ENCODE peak calls at places on chromosomes 13 and 19, in five cellular contexts. One of them, this sample, is unnamed. For H3K4me1, the result is how much of the 10 kb centered on the place peaks cover.

GRCh38 chr19:3276341-3276799 is 51.9 kb downstream of the CELF5 start:
- DNase-seq in breast epithelium: no peak
- DNase-seq in heart right ventricle: no peak
- DNase-seq in CD8-positive, alpha-beta T cell: peak
- DNase-seq in PC-9: peak
- DNase-seq in this sample: peak

GRCh38 chr13:113962386-113962785 is 11.5 kb downstream of the C13orf46 start:
- DNase-seq in breast epithelium: no peak
- DNase-seq in heart right ventricle: peak
- DNase-seq in CD8-positive, alpha-beta T cell: no peak
- DNase-seq in PC-9: no peak
- DNase-seq in this sample: peak

GRCh38 chr19:13269348-13269747 is 119.1 kb downstream of the IER2 start:
- DNase-seq in breast epithelium: no peak
- DNase-seq in heart right ventricle: no peak
- DNase-seq in CD8-positive, alpha-beta T cell: no peak
- DNase-seq in PC-9: no peak
- DNase-seq in this sample: no peak

GRCh38 chr19:49135686-49136085 is 16.3 kb downstream of the PPFIA3 start:
- DNase-seq in breast epithelium: no peak
- DNase-seq in heart right ventricle: no peak
- DNase-seq in CD8-positive, alpha-beta T cell: no peak
- DNase-seq in PC-9: peak
- DNase-seq in this sample: no peak

GRCh38 chr13:48636550-48636949 is 17.2 kb upstream of the CYSLTR2 start:
- DNase-seq in breast epithelium: no peak
- DNase-seq in heart right ventricle: no peak
- DNase-seq in CD8-positive, alpha-beta T cell: no peak
- DNase-seq in PC-9: no peak
- DNase-seq in this sample: no peak

GRCh38 chr13:35976126-35976525 is 155.1 kb downstream of the DCLK1 start:
- DNase-seq in breast epithelium: no peak
- DNase-seq in heart right ventricle: no peak
- DNase-seq in CD8-positive, alpha-beta T cell: no peak
- DNase-seq in PC-9: no peak
- DNase-seq in this sample: no peak

GRCh38 chr19:18939922-18940775 is 868 bp downstream of the HOMER3 start:
- DNase-seq in breast epithelium: peak
- DNase-seq in heart right ventricle: peak
- DNase-seq in CD8-positive, alpha-beta T cell: no peak
- DNase-seq in PC-9: no peak
- DNase-seq in this sample: no peak

GRCh38 chr13:60146491-60146890 is 17.2 kb downstream of the DIAPH3 start:
- DNase-seq in breast epithelium: no peak
- DNase-seq in heart right ventricle: no peak
- DNase-seq in CD8-positive, alpha-beta T cell: no peak
- DNase-seq in PC-9: no peak
- DNase-seq in this sample: no peak

GRCh38 chr13:25046985-25047660 is 48.8 kb upstream of the PABPC3 start:
- DNase-seq in breast epithelium: no peak
- DNase-seq in heart right ventricle: no peak
- DNase-seq in CD8-positive, alpha-beta T cell: no peak
- DNase-seq in PC-9: no peak
- DNase-seq in this sample: no peak

GRCh38 chr13:73142091-73142490 is 83.3 kb downstream of the KLF5 start:
- DNase-seq in breast epithelium: no peak
- DNase-seq in heart right ventricle: no peak
- DNase-seq in CD8-positive, alpha-beta T cell: no peak
- DNase-seq in PC-9: no peak
- DNase-seq in this sample: no peak

GRCh38 chr13:46124531-46124966 is 19.7 kb upstream of the CPB2 start:
- DNase-seq in breast epithelium: no peak
- DNase-seq in heart right ventricle: no peak
- DNase-seq in CD8-positive, alpha-beta T cell: no peak
- DNase-seq in PC-9: no peak
- DNase-seq in this sample: peak

GRCh38 chr13:39254606-39255005 is 216.3 kb downstream of the NHLRC3 start:
- DNase-seq in breast epithelium: no peak
- DNase-seq in heart right ventricle: no peak
- DNase-seq in CD8-positive, alpha-beta T cell: no peak
- DNase-seq in PC-9: no peak
- DNase-seq in this sample: no peak

GRCh38 chr13:64074989-64075474 is 2659.4 kb upstream of the PCDH20 start:
- DNase-seq in breast epithelium: no peak
- DNase-seq in heart right ventricle: no peak
- DNase-seq in CD8-positive, alpha-beta T cell: no peak
- DNase-seq in PC-9: peak
- DNase-seq in this sample: no peak

GRCh38 chr13:42405665-42406390 is 133.9 kb downstream of the AKAP11 start:
- DNase-seq in breast epithelium: no peak
- DNase-seq in heart right ventricle: no peak
- DNase-seq in CD8-positive, alpha-beta T cell: no peak
- DNase-seq in PC-9: no peak
- DNase-seq in this sample: no peak

GRCh38 chr13:89375839-89376238 is 1704.7 kb downstream of the SLITRK5 start:
- DNase-seq in breast epithelium: no peak
- DNase-seq in heart right ventricle: no peak
- DNase-seq in CD8-positive, alpha-beta T cell: no peak
- DNase-seq in PC-9: no peak
- DNase-seq in this sample: no peak

GRCh38 chr13:39039033-39039432 is 777 bp downstream of the NHLRC3 start:
- DNase-seq in breast epithelium: no peak
- DNase-seq in heart right ventricle: no peak
- DNase-seq in CD8-positive, alpha-beta T cell: no peak
- DNase-seq in PC-9: no peak
- DNase-seq in this sample: no peak

GRCh38 chr19:58356971-58357797 is 3.9 kb upstream of the A1BG start:
- DNase-seq in breast epithelium: no peak
- DNase-seq in heart right ventricle: no peak
- DNase-seq in CD8-positive, alpha-beta T cell: no peak
- DNase-seq in PC-9: no peak
- DNase-seq in this sample: peak

GRCh38 chr13:113941571-113942191 is 32.2 kb downstream of the C13orf46 start:
- DNase-seq in breast epithelium: no peak
- DNase-seq in heart right ventricle: no peak
- DNase-seq in CD8-positive, alpha-beta T cell: no peak
- DNase-seq in PC-9: peak
- DNase-seq in this sample: no peak

GRCh38 chr19:5562280-5562679 is 5.5 kb downstream of the TINCR start:
- DNase-seq in breast epithelium: no peak
- DNase-seq in heart right ventricle: no peak
- DNase-seq in CD8-positive, alpha-beta T cell: no peak
- DNase-seq in PC-9: no peak
- DNase-seq in this sample: no peak

GRCh38 chr13:111383591-111384440 is 63.4 kb downstream of the TEX29 start:
- DNase-seq in breast epithelium: no peak
- DNase-seq in heart right ventricle: no peak
- DNase-seq in CD8-positive, alpha-beta T cell: no peak
- DNase-seq in PC-9: no peak
- DNase-seq in this sample: no peak

GRCh38 chr13:27953671-27954405 is 15.3 kb downstream of the CDX2 start:
- DNase-seq in breast epithelium: no peak
- DNase-seq in heart right ventricle: peak
- DNase-seq in CD8-positive, alpha-beta T cell: peak
- DNase-seq in PC-9: no peak
- DNase-seq in this sample: peak

GRCh38 chr13:30792257-30793000 is 57.1 kb downstream of the ALOX5AP start:
- DNase-seq in breast epithelium: peak
- DNase-seq in heart right ventricle: peak
- DNase-seq in CD8-positive, alpha-beta T cell: no peak
- DNase-seq in PC-9: peak
- DNase-seq in this sample: peak

GRCh38 chr13:50129923-50130685 is 114.9 kb downstream of the KCNRG start:
- DNase-seq in breast epithelium: no peak
- DNase-seq in heart right ventricle: peak
- DNase-seq in CD8-positive, alpha-beta T cell: no peak
- DNase-seq in PC-9: no peak
- DNase-seq in this sample: peak

GRCh38 chr19:44903602-44904425 is 1.8 kb upstream of the APOE start:
- DNase-seq in breast epithelium: peak
- DNase-seq in heart right ventricle: peak
- DNase-seq in CD8-positive, alpha-beta T cell: peak
- DNase-seq in PC-9: peak
- DNase-seq in this sample: peak

GRCh38 chr19:28710278-28710677 is 502.7 kb downstream of the UQCRFS1 start:
- DNase-seq in breast epithelium: no peak
- DNase-seq in heart right ventricle: no peak
- DNase-seq in CD8-positive, alpha-beta T cell: no peak
- DNase-seq in PC-9: peak
- DNase-seq in this sample: no peak

GRCh38 chr19:19737559-19738332 is 4.8 kb upstream of the ZNF14 start:
- DNase-seq in breast epithelium: no peak
- DNase-seq in heart right ventricle: no peak
- DNase-seq in CD8-positive, alpha-beta T cell: no peak
- DNase-seq in PC-9: no peak
- DNase-seq in this sample: no peak

GRCh38 chr13:88345171-88345847 is 674.1 kb downstream of the SLITRK5 start:
- DNase-seq in breast epithelium: no peak
- DNase-seq in heart right ventricle: no peak
- DNase-seq in CD8-positive, alpha-beta T cell: no peak
- DNase-seq in PC-9: no peak
- DNase-seq in this sample: no peak

GRCh38 chr19:53103141-53103902 is at the start of gene ZNF160:
- DNase-seq in breast epithelium: peak
- DNase-seq in heart right ventricle: peak
- DNase-seq in CD8-positive, alpha-beta T cell: peak
- DNase-seq in PC-9: peak
- DNase-seq in this sample: peak

DNA sequence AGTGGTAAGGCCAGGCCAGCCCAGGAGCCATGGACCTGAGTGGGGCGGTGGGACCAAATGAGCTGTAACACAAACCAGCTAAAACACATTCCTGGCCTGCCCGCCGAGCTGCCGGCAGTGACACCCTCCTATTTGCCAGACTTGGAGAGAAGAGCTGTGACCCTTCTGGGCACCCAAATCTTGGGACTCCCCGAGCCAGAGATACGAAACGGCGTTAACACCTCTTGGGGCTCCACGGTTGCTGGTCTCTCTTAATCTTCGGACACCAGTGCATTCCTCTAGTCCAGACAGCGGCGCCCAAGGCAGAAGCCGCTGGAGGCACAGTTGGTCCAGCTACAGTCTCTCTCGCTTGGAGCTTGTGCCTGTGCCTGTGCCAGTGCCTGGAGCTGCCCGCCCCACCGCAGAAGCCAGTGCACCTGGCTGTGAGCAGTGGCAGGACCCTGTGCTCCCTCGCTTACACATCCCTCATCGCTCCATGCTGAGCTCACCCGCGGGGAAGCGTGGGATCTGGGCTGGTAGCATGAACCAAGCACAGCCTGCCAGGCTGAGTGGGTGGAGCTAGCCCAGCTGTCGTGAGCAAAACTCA is 147.2 kb upstream of the KLHL1 start:
- DNase-seq in breast epithelium: no peak
- DNase-seq in heart right ventricle: no peak
- DNase-seq in CD8-positive, alpha-beta T cell: no peak
- DNase-seq in PC-9: no peak
- DNase-seq in this sample: no peak
- H3K4me1 ChIP-seq in breast epithelium: under half
- H3K4me1 ChIP-seq in heart right ventricle: under half
- H3K4me1 ChIP-seq in CD8-positive, alpha-beta T cell: under half
- H3K4me1 ChIP-seq in PC-9: under half
- H3K4me1 ChIP-seq in this sample: under half

GRCh38 chr19:55549500-55550320 is 4.4 kb upstream of the SBK3 start:
- DNase-seq in breast epithelium: no peak
- DNase-seq in heart right ventricle: no peak
- DNase-seq in CD8-positive, alpha-beta T cell: no peak
- DNase-seq in PC-9: peak
- DNase-seq in this sample: no peak
- TF ChIP-seq CTCF in breast epithelium: no peak
- TF ChIP-seq CTCF in heart right ventricle: no peak
- TF ChIP-seq CTCF in CD8-positive, alpha-beta T cell: no peak
- TF ChIP-seq CTCF in PC-9: no peak
- TF ChIP-seq CTCF in this sample: no peak

GRCh38 chr13:110014719-110015118 is 228.3 kb upstream of the IRS2 start:
- DNase-seq in breast epithelium: no peak
- DNase-seq in heart right ventricle: no peak
- DNase-seq in CD8-positive, alpha-beta T cell: no peak
- DNase-seq in PC-9: no peak
- DNase-seq in this sample: no peak
- H3K4me1 ChIP-seq in breast epithelium: under half
- H3K4me1 ChIP-seq in heart right ventricle: under half
- H3K4me1 ChIP-seq in CD8-positive, alpha-beta T cell: under half
- H3K4me1 ChIP-seq in PC-9: half or more
- H3K4me1 ChIP-seq in this sample: under half

DNA sequence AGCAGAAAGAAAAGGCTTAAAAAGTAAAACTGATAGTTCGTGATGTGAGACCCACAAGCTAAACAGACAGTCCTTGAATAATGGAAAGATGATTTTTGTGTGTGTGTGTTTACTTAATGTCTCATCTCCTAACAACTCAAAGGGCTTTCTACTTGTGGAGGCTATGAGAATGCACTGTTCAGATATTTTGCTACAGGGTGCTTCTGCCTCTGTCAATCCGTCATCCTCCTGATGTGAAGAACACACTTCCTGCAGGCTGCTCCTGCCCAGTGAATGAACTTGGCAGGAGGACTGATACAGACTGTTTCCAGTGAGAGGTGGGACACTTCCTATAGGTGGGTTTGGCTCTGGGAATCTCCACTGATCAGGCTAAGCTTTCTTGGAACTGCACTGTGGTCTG is 168.4 kb upstream of the STARD13 start:
- DNase-seq in breast epithelium: no peak
- DNase-seq in heart right ventricle: no peak
- DNase-seq in CD8-positive, alpha-beta T cell: no peak
- DNase-seq in PC-9: no peak
- DNase-seq in this sample: no peak
- TF ChIP-seq CTCF in breast epithelium: no peak
- TF ChIP-seq CTCF in heart right ventricle: no peak
- TF ChIP-seq CTCF in CD8-positive, alpha-beta T cell: no peak
- TF ChIP-seq CTCF in PC-9: no peak
- TF ChIP-seq CTCF in this sample: no peak

GRCh38 chr19:2050349-2050990 is 574 bp downstream of the MKNK2 start:
- DNase-seq in breast epithelium: no peak
- DNase-seq in heart right ventricle: no peak
- DNase-seq in CD8-positive, alpha-beta T cell: no peak
- DNase-seq in PC-9: no peak
- DNase-seq in this sample: no peak

GRCh38 chr19:2053601-2054389 is 2.8 kb upstream of the MKNK2 start:
- DNase-seq in breast epithelium: no peak
- DNase-seq in heart right ventricle: peak
- DNase-seq in CD8-positive, alpha-beta T cell: no peak
- DNase-seq in PC-9: no peak
- DNase-seq in this sample: peak

GRCh38 chr19:2050991-2051770 is at the start of gene MKNK2:
- DNase-seq in breast epithelium: peak
- DNase-seq in heart right ventricle: peak
- DNase-seq in CD8-positive, alpha-beta T cell: peak
- DNase-seq in PC-9: peak
- DNase-seq in this sample: peak

GRCh38 chr19:2049741-2050348 is 1.2 kb downstream of the MKNK2 start:
- DNase-seq in breast epithelium: peak
- DNase-seq in heart right ventricle: peak
- DNase-seq in CD8-positive, alpha-beta T cell: no peak
- DNase-seq in PC-9: peak
- DNase-seq in this sample: peak

GRCh38 chr19:2051771-2052704 is 994 bp upstream of the MKNK2 start:
- DNase-seq in breast epithelium: no peak
- DNase-seq in heart right ventricle: peak
- DNase-seq in CD8-positive, alpha-beta T cell: no peak
- DNase-seq in PC-9: no peak
- DNase-seq in this sample: peak
- H3K4me1 ChIP-seq in breast epithelium: under half
- H3K4me1 ChIP-seq in heart right ventricle: half or more
- H3K4me1 ChIP-seq in CD8-positive, alpha-beta T cell: half or more
- H3K4me1 ChIP-seq in PC-9: under half
- H3K4me1 ChIP-seq in this sample: half or more

GRCh38 chr19:1661995-1662394 is 9.6 kb upstream of the TCF3 start:
- DNase-seq in breast epithelium: no peak
- DNase-seq in heart right ventricle: no peak
- DNase-seq in CD8-positive, alpha-beta T cell: no peak
- DNase-seq in PC-9: no peak
- DNase-seq in this sample: no peak
- TF ChIP-seq CTCF in breast epithelium: no peak
- TF ChIP-seq CTCF in heart right ventricle: no peak
- TF ChIP-seq CTCF in CD8-positive, alpha-beta T cell: no peak
- TF ChIP-seq CTCF in PC-9: no peak
- TF ChIP-seq CTCF in this sample: no peak